ENCODE peak calls at places on chromosomes 5 and 9, in six cellular contexts. W, M, S, X, B and C are unnamed samples.

GRCh38 chr9:93774331-93775102 is 180.6 kb downstream of the BARX1 start:
- DNase-seq in W (no peak), S (no peak), M (no peak), B (no peak), X (no peak), C (no peak)

GRCh38 chr5:36836831-36837230 is 39.7 kb upstream of the NIPBL start:
- DNase-seq in X (no peak), W (no peak), B (no peak), S (no peak), M (no peak), C (no peak)

GRCh38 chr5:111984044-111984443 is 227.1 kb upstream of the NREP start:
- DNase-seq in X (no peak), B (no peak), S (no peak), M (no peak), W (no peak), C (peak; percentile 92)

GRCh38 chr5:6638236-6638635 is 5.0 kb downstream of the SRD5A1 start:
- DNase-seq in M (no peak), S (no peak), W (no peak), B (no peak), X (no peak), C (no peak)

GRCh38 chr9:132757031-132757430 is 86.8 kb downstream of the GTF3C4 start:
- DNase-seq in W (no peak), S (no peak), M (no peak), X (no peak), B (no peak), C (no peak)

GRCh38 chr9:94869415-94869838 is 142.9 kb downstream of the AOPEP start:
- DNase-seq in X (no peak), S (no peak), W (no peak), M (no peak), B (no peak), C (peak; percentile 36)

GRCh38 chr9:113912816-113913215 is 36.7 kb downstream of the ZNF618 start:
- DNase-seq in X (no peak), B (no peak), M (no peak), S (no peak), W (no peak), C (no peak)

GRCh38 chr9:111068816-111069215 is 30.5 kb upstream of the LPAR1 start:
- DNase-seq in S (no peak), W (no peak), M (no peak), B (no peak), X (no peak), C (no peak)

GRCh38 chr5:134561871-134562296 is 36.4 kb downstream of the JADE2 start:
- DNase-seq in B (no peak), M (peak; percentile 52), X (no peak), W (no peak), S (no peak), C (peak; percentile 74)

GRCh38 chr9:18092138-18092537 is 381.8 kb upstream of the ADAMTSL1 start:
- DNase-seq in B (no peak), X (no peak), M (no peak), S (no peak), W (no peak), C (no peak)

GRCh38 chr5:175590471-175590881 is 67.4 kb upstream of the HRH2 start:
- DNase-seq in W (no peak), X (no peak), B (no peak), S (no peak), M (no peak), C (peak; percentile 25)

GRCh38 chr5:96807099-96807654 is 568 bp downstream of the ERAP1 start:
- DNase-seq in M (peak; percentile 89), S (peak; percentile 80), W (no peak), X (peak; percentile 39), B (peak; percentile 33), C (peak; percentile 53)

GRCh38 chr5:112119527-112119926 is 299.6 kb downstream of the EPB41L4A start:
- DNase-seq in X (no peak), W (no peak), S (no peak), B (no peak), M (no peak), C (no peak)

GRCh38 chr9:37412431-37413151 is 9.9 kb upstream of the GRHPR start:
- DNase-seq in B (no peak), S (no peak), W (no peak), M (no peak), X (no peak), C (peak; percentile 29)

GRCh38 chr5:158868570-158868969 is 231.1 kb downstream of the EBF1 start:
- DNase-seq in S (no peak), M (no peak), W (no peak), X (no peak), B (no peak), C (no peak)

GRCh38 chr9:111926421-111926875 is 29.8 kb downstream of the UGCG start:
- DNase-seq in S (no peak), X (peak; percentile 42), W (peak; percentile 28), B (no peak), M (peak; percentile 17), C (peak; percentile 70)

GRCh38 chr5:140038373-140038957 is 4.6 kb downstream of the NRG2 start:
- DNase-seq in M (no peak), X (no peak), W (no peak), B (no peak), S (no peak), C (peak; percentile 50)

GRCh38 chr5:14665949-14666741 is 1.6 kb downstream of the OTULIN start:
- DNase-seq in B (no peak), M (peak; percentile 24), S (no peak), X (no peak), W (no peak), C (peak; percentile 33)

GRCh38 chr5:73820321-73820720 is 194.3 kb downstream of the ARHGEF28 start:
- DNase-seq in W (no peak), S (no peak), B (no peak), X (no peak), M (no peak), C (no peak)